ENCODE peak calls at places on chromosomes 1 and 21, in nine cellular contexts. G, Z, I, W, D, N, Q, P and A are unnamed samples.

GRCh38 chr1:180976958-180977357 is 45.7 kb downstream of the STX6 start:
- ATAC-seq in W (peak), P (no peak), N (no peak), G (peak), Q (no peak), D (no peak), I (no peak), Z (peak), A (peak)

GRCh38 chr1:41030872-41031616 is 9.5 kb upstream of the SLFNL1 start:
- ATAC-seq in N (no peak), G (no peak), Z (no peak), W (no peak), P (no peak), D (no peak), Q (no peak), I (no peak), A (no peak)

GRCh38 chr1:93448983-93449805 is 1.3 kb downstream of the FNBP1L start:
- ATAC-seq in I (peak), N (no peak), D (peak), P (no peak), G (peak), Z (peak), W (peak), Q (no peak), A (no peak)

GRCh38 chr1:167599839-167600581 is 30.0 kb upstream of the RCSD1 start:
- ATAC-seq in P (peak), I (no peak), D (peak), N (peak), G (peak), Z (peak), Q (peak), W (peak), A (peak)

GRCh38 chr21:31329431-31330143 is 14.5 kb downstream of the TIAM1 start:
- ATAC-seq in N (no peak), Z (no peak), D (no peak), G (no peak), P (no peak), Q (no peak), W (no peak), I (no peak), A (no peak)

GRCh38 chr1:157969693-157970485 is 23.6 kb upstream of the KIRREL1 start:
- ATAC-seq in Z (peak), I (peak), G (peak), D (peak), W (peak), Q (peak), P (no peak), N (no peak), A (peak)

GRCh38 chr1:43921022-43921421 is 12.6 kb upstream of the ARTN start:
- ATAC-seq in Z (no peak), G (no peak), Q (no peak), P (no peak), N (no peak), W (no peak), D (peak), I (peak), A (no peak)

GRCh38 chr1:115189814-115190541 is 100.7 kb upstream of the TSPAN2 start:
- ATAC-seq in I (no peak), P (no peak), N (no peak), G (no peak), Q (peak), D (peak), Z (no peak), W (peak), A (peak)

GRCh38 chr1:47224676-47225399 is 7.2 kb downstream of the TAL1 start:
- ATAC-seq in G (peak), Z (peak), P (peak), N (no peak), W (peak), Q (no peak), I (peak), D (peak), A (peak)

GRCh38 chr1:167518331-167518700 is at the start of gene CD247:
- ATAC-seq in I (no peak), P (peak), G (peak), D (no peak), Q (no peak), N (peak), W (peak), Z (peak), A (no peak)

GRCh38 chr1:203379831-203380230 is 28.9 kb upstream of the FMOD start:
- ATAC-seq in D (no peak), N (no peak), G (peak), Q (no peak), Z (no peak), P (no peak), W (no peak), I (no peak), A (no peak)